ENCODE peak calls at places on chromosome 1, in ten cellular contexts. One of them, this sample, is unnamed.

GRCh38 chr1:20072771-20073170 is 2.8 kb downstream of the PLA2G5 start:
- DNase-seq in Caki2: no peak
- DNase-seq in H7: no peak
- DNase-seq in cardiac muscle cell: no peak
- DNase-seq in fibroblast of the conjunctiva: no peak
- DNase-seq in stimulated activated CD4-positive, alpha-beta T cell treated with anti-CD3 and anti-CD28 coated beads, Interleukin-12 subunit alpha, Interleukin-12 subunit beta, amount 100 ng/mL, for 4 hours: no peak
- DNase-seq in lung: no peak
- DNase-seq in kidney epithelial cell: no peak
- DNase-seq in HT-29: no peak
- DNase-seq in posterior vena cava: no peak
- DNase-seq in this sample: no peak

GRCh38 chr1:171220551-171221175 is 27.6 kb upstream of the FMO1 start:
- DNase-seq in Caki2: no peak
- DNase-seq in H7: peak
- DNase-seq in cardiac muscle cell: peak
- DNase-seq in fibroblast of the conjunctiva: peak
- DNase-seq in stimulated activated CD4-positive, alpha-beta T cell treated with anti-CD3 and anti-CD28 coated beads, Interleukin-12 subunit alpha, Interleukin-12 subunit beta, amount 100 ng/mL, for 4 hours: no peak
- DNase-seq in lung: no peak
- DNase-seq in kidney epithelial cell: no peak
- DNase-seq in HT-29: no peak
- DNase-seq in posterior vena cava: no peak
- DNase-seq in this sample: no peak

GRCh38 chr1:151846062-151846568 is 6.5 kb upstream of the C2CD4D start:
- DNase-seq in Caki2: peak
- DNase-seq in H7: peak
- DNase-seq in cardiac muscle cell: no peak
- DNase-seq in fibroblast of the conjunctiva: no peak
- DNase-seq in stimulated activated CD4-positive, alpha-beta T cell treated with anti-CD3 and anti-CD28 coated beads, Interleukin-12 subunit alpha, Interleukin-12 subunit beta, amount 100 ng/mL, for 4 hours: no peak
- DNase-seq in lung: no peak
- DNase-seq in kidney epithelial cell: no peak
- DNase-seq in HT-29: no peak
- DNase-seq in posterior vena cava: no peak
- DNase-seq in this sample: no peak

GRCh38 chr1:110630770-110631663 is 24.9 kb upstream of the KCNA2 start:
- DNase-seq in Caki2: peak
- DNase-seq in H7: peak
- DNase-seq in cardiac muscle cell: peak
- DNase-seq in fibroblast of the conjunctiva: peak
- DNase-seq in stimulated activated CD4-positive, alpha-beta T cell treated with anti-CD3 and anti-CD28 coated beads, Interleukin-12 subunit alpha, Interleukin-12 subunit beta, amount 100 ng/mL, for 4 hours: peak
- DNase-seq in lung: peak
- DNase-seq in kidney epithelial cell: no peak
- DNase-seq in HT-29: peak
- DNase-seq in posterior vena cava: peak
- DNase-seq in this sample: peak

GRCh38 chr1:111204923-111205723 is 4.7 kb upstream of the DENND2D start:
- DNase-seq in Caki2: no peak
- DNase-seq in H7: no peak
- DNase-seq in cardiac muscle cell: no peak
- DNase-seq in fibroblast of the conjunctiva: no peak
- DNase-seq in stimulated activated CD4-positive, alpha-beta T cell treated with anti-CD3 and anti-CD28 coated beads, Interleukin-12 subunit alpha, Interleukin-12 subunit beta, amount 100 ng/mL, for 4 hours: no peak
- DNase-seq in lung: no peak
- DNase-seq in kidney epithelial cell: no peak
- DNase-seq in HT-29: no peak
- DNase-seq in posterior vena cava: no peak
- DNase-seq in this sample: no peak

GRCh38 chr1:62682531-62682930 is 5.7 kb downstream of the DOCK7 start:
- DNase-seq in Caki2: no peak
- DNase-seq in H7: no peak
- DNase-seq in cardiac muscle cell: no peak
- DNase-seq in fibroblast of the conjunctiva: no peak
- DNase-seq in stimulated activated CD4-positive, alpha-beta T cell treated with anti-CD3 and anti-CD28 coated beads, Interleukin-12 subunit alpha, Interleukin-12 subunit beta, amount 100 ng/mL, for 4 hours: no peak
- DNase-seq in lung: no peak
- DNase-seq in kidney epithelial cell: no peak
- DNase-seq in HT-29: no peak
- DNase-seq in posterior vena cava: no peak
- DNase-seq in this sample: no peak

GRCh38 chr1:230992100-230992774 is 13.3 kb downstream of the ARV1 start:
- DNase-seq in Caki2: no peak
- DNase-seq in H7: no peak
- DNase-seq in cardiac muscle cell: no peak
- DNase-seq in fibroblast of the conjunctiva: no peak
- DNase-seq in stimulated activated CD4-positive, alpha-beta T cell treated with anti-CD3 and anti-CD28 coated beads, Interleukin-12 subunit alpha, Interleukin-12 subunit beta, amount 100 ng/mL, for 4 hours: no peak
- DNase-seq in lung: peak
- DNase-seq in kidney epithelial cell: no peak
- DNase-seq in HT-29: no peak
- DNase-seq in posterior vena cava: no peak
- DNase-seq in this sample: no peak

GRCh38 chr1:2126331-2127180 is 68.0 kb downstream of the FAAP20 start:
- DNase-seq in Caki2: no peak
- DNase-seq in H7: peak
- DNase-seq in cardiac muscle cell: no peak
- DNase-seq in fibroblast of the conjunctiva: no peak
- DNase-seq in stimulated activated CD4-positive, alpha-beta T cell treated with anti-CD3 and anti-CD28 coated beads, Interleukin-12 subunit alpha, Interleukin-12 subunit beta, amount 100 ng/mL, for 4 hours: no peak
- DNase-seq in lung: no peak
- DNase-seq in kidney epithelial cell: no peak
- DNase-seq in HT-29: no peak
- DNase-seq in posterior vena cava: peak
- DNase-seq in this sample: peak

GRCh38 chr1:187203257-187203656 is 374.5 kb downstream of the PLA2G4A start:
- DNase-seq in Caki2: peak
- DNase-seq in H7: no peak
- DNase-seq in cardiac muscle cell: no peak
- DNase-seq in fibroblast of the conjunctiva: peak
- DNase-seq in stimulated activated CD4-positive, alpha-beta T cell treated with anti-CD3 and anti-CD28 coated beads, Interleukin-12 subunit alpha, Interleukin-12 subunit beta, amount 100 ng/mL, for 4 hours: no peak
- DNase-seq in lung: no peak
- DNase-seq in kidney epithelial cell: peak
- DNase-seq in HT-29: no peak
- DNase-seq in posterior vena cava: no peak
- DNase-seq in this sample: no peak

GRCh38 chr1:110829955-110830553 is 42.9 kb upstream of the CD53 start:
- DNase-seq in Caki2: peak
- DNase-seq in H7: peak
- DNase-seq in cardiac muscle cell: peak
- DNase-seq in fibroblast of the conjunctiva: no peak
- DNase-seq in stimulated activated CD4-positive, alpha-beta T cell treated with anti-CD3 and anti-CD28 coated beads, Interleukin-12 subunit alpha, Interleukin-12 subunit beta, amount 100 ng/mL, for 4 hours: no peak
- DNase-seq in lung: no peak
- DNase-seq in kidney epithelial cell: peak
- DNase-seq in HT-29: peak
- DNase-seq in posterior vena cava: no peak
- DNase-seq in this sample: no peak

GRCh38 chr1:242856289-242856688 is 331.8 kb upstream of the PLD5 start:
- DNase-seq in Caki2: no peak
- DNase-seq in H7: no peak
- DNase-seq in cardiac muscle cell: no peak
- DNase-seq in fibroblast of the conjunctiva: no peak
- DNase-seq in stimulated activated CD4-positive, alpha-beta T cell treated with anti-CD3 and anti-CD28 coated beads, Interleukin-12 subunit alpha, Interleukin-12 subunit beta, amount 100 ng/mL, for 4 hours: no peak
- DNase-seq in lung: no peak
- DNase-seq in kidney epithelial cell: no peak
- DNase-seq in HT-29: no peak
- DNase-seq in posterior vena cava: no peak
- DNase-seq in this sample: no peak

GRCh38 chr1:114353233-114353632 is 157.8 kb downstream of the TRIM33 start:
- DNase-seq in Caki2: no peak
- DNase-seq in H7: peak
- DNase-seq in cardiac muscle cell: peak
- DNase-seq in fibroblast of the conjunctiva: peak
- DNase-seq in stimulated activated CD4-positive, alpha-beta T cell treated with anti-CD3 and anti-CD28 coated beads, Interleukin-12 subunit alpha, Interleukin-12 subunit beta, amount 100 ng/mL, for 4 hours: no peak
- DNase-seq in lung: peak
- DNase-seq in kidney epithelial cell: peak
- DNase-seq in HT-29: no peak
- DNase-seq in posterior vena cava: no peak
- DNase-seq in this sample: peak

GRCh38 chr1:165686971-165687433 is 11.4 kb downstream of the ALDH9A1 start:
- DNase-seq in Caki2: no peak
- DNase-seq in H7: no peak
- DNase-seq in cardiac muscle cell: no peak
- DNase-seq in fibroblast of the conjunctiva: no peak
- DNase-seq in stimulated activated CD4-positive, alpha-beta T cell treated with anti-CD3 and anti-CD28 coated beads, Interleukin-12 subunit alpha, Interleukin-12 subunit beta, amount 100 ng/mL, for 4 hours: no peak
- DNase-seq in lung: no peak
- DNase-seq in kidney epithelial cell: no peak
- DNase-seq in HT-29: no peak
- DNase-seq in posterior vena cava: no peak
- DNase-seq in this sample: no peak

GRCh38 chr1:109595540-109595939 is 23.9 kb downstream of the GNAT2 start:
- DNase-seq in Caki2: peak
- DNase-seq in H7: no peak
- DNase-seq in cardiac muscle cell: no peak
- DNase-seq in fibroblast of the conjunctiva: no peak
- DNase-seq in stimulated activated CD4-positive, alpha-beta T cell treated with anti-CD3 and anti-CD28 coated beads, Interleukin-12 subunit alpha, Interleukin-12 subunit beta, amount 100 ng/mL, for 4 hours: no peak
- DNase-seq in lung: no peak
- DNase-seq in kidney epithelial cell: peak
- DNase-seq in HT-29: no peak
- DNase-seq in posterior vena cava: no peak
- DNase-seq in this sample: no peak

GRCh38 chr1:20255666-20256065 is 35.0 kb upstream of the VWA5B1 start:
- DNase-seq in Caki2: peak
- DNase-seq in H7: no peak
- DNase-seq in cardiac muscle cell: no peak
- DNase-seq in fibroblast of the conjunctiva: no peak
- DNase-seq in stimulated activated CD4-positive, alpha-beta T cell treated with anti-CD3 and anti-CD28 coated beads, Interleukin-12 subunit alpha, Interleukin-12 subunit beta, amount 100 ng/mL, for 4 hours: no peak
- DNase-seq in lung: no peak
- DNase-seq in kidney epithelial cell: no peak
- DNase-seq in HT-29: peak
- DNase-seq in posterior vena cava: no peak
- DNase-seq in this sample: no peak

GRCh38 chr1:87061742-87062156 is 147.3 kb downstream of the HS2ST1 start:
- DNase-seq in Caki2: no peak
- DNase-seq in H7: no peak
- DNase-seq in cardiac muscle cell: no peak
- DNase-seq in fibroblast of the conjunctiva: peak
- DNase-seq in stimulated activated CD4-positive, alpha-beta T cell treated with anti-CD3 and anti-CD28 coated beads, Interleukin-12 subunit alpha, Interleukin-12 subunit beta, amount 100 ng/mL, for 4 hours: no peak
- DNase-seq in lung: no peak
- DNase-seq in kidney epithelial cell: no peak
- DNase-seq in HT-29: no peak
- DNase-seq in posterior vena cava: no peak
- DNase-seq in this sample: no peak

GRCh38 chr1:35319988-35320713 is 51.6 kb downstream of the ZMYM4 start:
- DNase-seq in Caki2: no peak
- DNase-seq in H7: no peak
- DNase-seq in cardiac muscle cell: no peak
- DNase-seq in fibroblast of the conjunctiva: no peak
- DNase-seq in stimulated activated CD4-positive, alpha-beta T cell treated with anti-CD3 and anti-CD28 coated beads, Interleukin-12 subunit alpha, Interleukin-12 subunit beta, amount 100 ng/mL, for 4 hours: no peak
- DNase-seq in lung: no peak
- DNase-seq in kidney epithelial cell: peak
- DNase-seq in HT-29: no peak
- DNase-seq in posterior vena cava: no peak
- DNase-seq in this sample: no peak

GRCh38 chr1:38297852-38298251 is 251.3 kb upstream of the POU3F1 start:
- DNase-seq in Caki2: no peak
- DNase-seq in H7: no peak
- DNase-seq in cardiac muscle cell: no peak
- DNase-seq in fibroblast of the conjunctiva: no peak
- DNase-seq in stimulated activated CD4-positive, alpha-beta T cell treated with anti-CD3 and anti-CD28 coated beads, Interleukin-12 subunit alpha, Interleukin-12 subunit beta, amount 100 ng/mL, for 4 hours: no peak
- DNase-seq in lung: no peak
- DNase-seq in kidney epithelial cell: no peak
- DNase-seq in HT-29: no peak
- DNase-seq in posterior vena cava: no peak
- DNase-seq in this sample: no peak

GRCh38 chr1:96674909-96675308 is 46.7 kb upstream of the PTBP2 start:
- DNase-seq in Caki2: no peak
- DNase-seq in H7: no peak
- DNase-seq in cardiac muscle cell: no peak
- DNase-seq in fibroblast of the conjunctiva: no peak
- DNase-seq in stimulated activated CD4-positive, alpha-beta T cell treated with anti-CD3 and anti-CD28 coated beads, Interleukin-12 subunit alpha, Interleukin-12 subunit beta, amount 100 ng/mL, for 4 hours: no peak
- DNase-seq in lung: no peak
- DNase-seq in kidney epithelial cell: no peak
- DNase-seq in HT-29: no peak
- DNase-seq in posterior vena cava: no peak
- DNase-seq in this sample: no peak

GRCh38 chr1:155083865-155084721 is 5.5 kb downstream of the EFNA3 start:
- DNase-seq in Caki2: peak
- DNase-seq in H7: peak
- DNase-seq in cardiac muscle cell: peak
- DNase-seq in fibroblast of the conjunctiva: no peak
- DNase-seq in stimulated activated CD4-positive, alpha-beta T cell treated with anti-CD3 and anti-CD28 coated beads, Interleukin-12 subunit alpha, Interleukin-12 subunit beta, amount 100 ng/mL, for 4 hours: no peak
- DNase-seq in lung: no peak
- DNase-seq in kidney epithelial cell: no peak
- DNase-seq in HT-29: peak
- DNase-seq in posterior vena cava: no peak
- DNase-seq in this sample: no peak

GRCh38 chr1:221350091-221350490 is 391.8 kb downstream of the DUSP10 start:
- DNase-seq in Caki2: no peak
- DNase-seq in H7: no peak
- DNase-seq in cardiac muscle cell: no peak
- DNase-seq in fibroblast of the conjunctiva: no peak
- DNase-seq in stimulated activated CD4-positive, alpha-beta T cell treated with anti-CD3 and anti-CD28 coated beads, Interleukin-12 subunit alpha, Interleukin-12 subunit beta, amount 100 ng/mL, for 4 hours: no peak
- DNase-seq in lung: no peak
- DNase-seq in kidney epithelial cell: no peak
- DNase-seq in HT-29: no peak
- DNase-seq in posterior vena cava: no peak
- DNase-seq in this sample: no peak

GRCh38 chr1:91811363-91812025 is 74.5 kb downstream of the TGFBR3 start:
- DNase-seq in Caki2: no peak
- DNase-seq in H7: no peak
- DNase-seq in cardiac muscle cell: no peak
- DNase-seq in fibroblast of the conjunctiva: no peak
- DNase-seq in stimulated activated CD4-positive, alpha-beta T cell treated with anti-CD3 and anti-CD28 coated beads, Interleukin-12 subunit alpha, Interleukin-12 subunit beta, amount 100 ng/mL, for 4 hours: no peak
- DNase-seq in lung: no peak
- DNase-seq in kidney epithelial cell: no peak
- DNase-seq in HT-29: no peak
- DNase-seq in posterior vena cava: no peak
- DNase-seq in this sample: no peak

GRCh38 chr1:173122958-173123852 is 72.5 kb upstream of the TNFSF18 start:
- DNase-seq in Caki2: peak
- DNase-seq in H7: peak
- DNase-seq in cardiac muscle cell: peak
- DNase-seq in fibroblast of the conjunctiva: peak
- DNase-seq in stimulated activated CD4-positive, alpha-beta T cell treated with anti-CD3 and anti-CD28 coated beads, Interleukin-12 subunit alpha, Interleukin-12 subunit beta, amount 100 ng/mL, for 4 hours: no peak
- DNase-seq in lung: peak
- DNase-seq in kidney epithelial cell: peak
- DNase-seq in HT-29: peak
- DNase-seq in posterior vena cava: peak
- DNase-seq in this sample: peak

GRCh38 chr1:229440821-229441537 is 7.1 kb upstream of the ACTA1 start:
- DNase-seq in Caki2: peak
- DNase-seq in H7: no peak
- DNase-seq in cardiac muscle cell: peak
- DNase-seq in fibroblast of the conjunctiva: peak
- DNase-seq in stimulated activated CD4-positive, alpha-beta T cell treated with anti-CD3 and anti-CD28 coated beads, Interleukin-12 subunit alpha, Interleukin-12 subunit beta, amount 100 ng/mL, for 4 hours: no peak
- DNase-seq in lung: no peak
- DNase-seq in kidney epithelial cell: peak
- DNase-seq in HT-29: no peak
- DNase-seq in posterior vena cava: no peak
- DNase-seq in this sample: no peak

GRCh38 chr1:36212782-36213181 is 11.5 kb upstream of the THRAP3 start:
- DNase-seq in Caki2: no peak
- DNase-seq in H7: no peak
- DNase-seq in cardiac muscle cell: no peak
- DNase-seq in fibroblast of the conjunctiva: no peak
- DNase-seq in stimulated activated CD4-positive, alpha-beta T cell treated with anti-CD3 and anti-CD28 coated beads, Interleukin-12 subunit alpha, Interleukin-12 subunit beta, amount 100 ng/mL, for 4 hours: no peak
- DNase-seq in lung: no peak
- DNase-seq in kidney epithelial cell: no peak
- DNase-seq in HT-29: peak
- DNase-seq in posterior vena cava: no peak
- DNase-seq in this sample: no peak

GRCh38 chr1:218967836-218968235 is 205.8 kb upstream of the LYPLAL1 start:
- DNase-seq in Caki2: no peak
- DNase-seq in H7: no peak
- DNase-seq in cardiac muscle cell: no peak
- DNase-seq in fibroblast of the conjunctiva: no peak
- DNase-seq in stimulated activated CD4-positive, alpha-beta T cell treated with anti-CD3 and anti-CD28 coated beads, Interleukin-12 subunit alpha, Interleukin-12 subunit beta, amount 100 ng/mL, for 4 hours: no peak
- DNase-seq in lung: no peak
- DNase-seq in kidney epithelial cell: peak
- DNase-seq in HT-29: no peak
- DNase-seq in posterior vena cava: no peak
- DNase-seq in this sample: no peak

GRCh38 chr1:226787071-226787470 is 48.0 kb upstream of the ITPKB start:
- DNase-seq in Caki2: no peak
- DNase-seq in H7: no peak
- DNase-seq in cardiac muscle cell: no peak
- DNase-seq in fibroblast of the conjunctiva: no peak
- DNase-seq in stimulated activated CD4-positive, alpha-beta T cell treated with anti-CD3 and anti-CD28 coated beads, Interleukin-12 subunit alpha, Interleukin-12 subunit beta, amount 100 ng/mL, for 4 hours: no peak
- DNase-seq in lung: no peak
- DNase-seq in kidney epithelial cell: no peak
- DNase-seq in HT-29: no peak
- DNase-seq in posterior vena cava: no peak
- DNase-seq in this sample: no peak

GRCh38 chr1:162541619-162542141 is 19.8 kb upstream of the UAP1 start:
- DNase-seq in Caki2: no peak
- DNase-seq in H7: no peak
- DNase-seq in cardiac muscle cell: no peak
- DNase-seq in fibroblast of the conjunctiva: peak
- DNase-seq in stimulated activated CD4-positive, alpha-beta T cell treated with anti-CD3 and anti-CD28 coated beads, Interleukin-12 subunit alpha, Interleukin-12 subunit beta, amount 100 ng/mL, for 4 hours: no peak
- DNase-seq in lung: no peak
- DNase-seq in kidney epithelial cell: peak
- DNase-seq in HT-29: no peak
- DNase-seq in posterior vena cava: peak
- DNase-seq in this sample: peak

This sample was measured in psoas muscle.